ENCODE peak calls at places on chromosome 21, in six cellular contexts. One of them, this sample, is unnamed.

GRCh38 chr21:42118901-42119300 is 47.8 kb downstream of the UMODL1 start:
- DNase-seq in fibroblast of lung: peak; percentile 11
- DNase-seq in body of pancreas: no peak
- DNase-seq in HFF-Myc: no peak
- DNase-seq in ovary: no peak
- DNase-seq in Caco-2: no peak
- DNase-seq in this sample: no peak

GRCh38 chr21:41875086-41875485 is 4.1 kb downstream of the PRDM15 start:
- DNase-seq in fibroblast of lung: no peak
- DNase-seq in body of pancreas: no peak
- DNase-seq in HFF-Myc: no peak
- DNase-seq in ovary: no peak
- DNase-seq in Caco-2: no peak
- DNase-seq in this sample: no peak

GRCh38 chr21:39077816-39078215 is 105.4 kb downstream of the PSMG1 start:
- DNase-seq in fibroblast of lung: no peak
- DNase-seq in body of pancreas: no peak
- DNase-seq in HFF-Myc: no peak
- DNase-seq in ovary: no peak
- DNase-seq in Caco-2: no peak
- DNase-seq in this sample: no peak

GRCh38 chr21:38479641-38480515 is 18.4 kb downstream of the ERG start:
- DNase-seq in fibroblast of lung: no peak
- DNase-seq in body of pancreas: no peak
- DNase-seq in HFF-Myc: no peak
- DNase-seq in ovary: no peak
- DNase-seq in Caco-2: no peak
- DNase-seq in this sample: no peak

GRCh38 chr21:25369524-25370300 is 237.6 kb downstream of the MRPL39 start:
- DNase-seq in fibroblast of lung: peak; percentile 85
- DNase-seq in body of pancreas: no peak
- DNase-seq in HFF-Myc: no peak
- DNase-seq in ovary: no peak
- DNase-seq in Caco-2: no peak
- DNase-seq in this sample: peak; percentile 51

GRCh38 chr21:15616864-15617574 is 112.8 kb upstream of the USP25 start:
- DNase-seq in fibroblast of lung: peak; percentile 56
- DNase-seq in body of pancreas: no peak
- DNase-seq in HFF-Myc: no peak
- DNase-seq in ovary: no peak
- DNase-seq in Caco-2: no peak
- DNase-seq in this sample: peak; percentile 58

GRCh38 chr21:17451364-17451869 is 61.4 kb upstream of the CXADR start:
- DNase-seq in fibroblast of lung: peak; percentile 82
- DNase-seq in body of pancreas: no peak
- DNase-seq in HFF-Myc: no peak
- DNase-seq in ovary: no peak
- DNase-seq in Caco-2: no peak
- DNase-seq in this sample: peak; percentile 80

GRCh38 chr21:41425954-41426655 is at the start of gene MX1:
- DNase-seq in fibroblast of lung: peak; percentile 36
- DNase-seq in body of pancreas: peak; percentile 80
- DNase-seq in HFF-Myc: no peak
- DNase-seq in ovary: peak; percentile 79
- DNase-seq in Caco-2: peak; percentile 52
- DNase-seq in this sample: peak; percentile 39

GRCh38 chr21:43718872-43719747 is at the start of gene PDXK:
- DNase-seq in fibroblast of lung: peak; percentile 78
- DNase-seq in body of pancreas: peak; percentile 90
- DNase-seq in HFF-Myc: no peak
- DNase-seq in ovary: peak; percentile 90
- DNase-seq in Caco-2: peak; percentile 93
- DNase-seq in this sample: peak; percentile 86

GRCh38 chr21:43345746-43346409 is 81.1 kb downstream of the SIK1 start:
- DNase-seq in fibroblast of lung: peak; percentile 68
- DNase-seq in body of pancreas: no peak
- DNase-seq in HFF-Myc: no peak
- DNase-seq in ovary: no peak
- DNase-seq in Caco-2: no peak
- DNase-seq in this sample: peak; percentile 90

GRCh38 chr21:36117276-36117675 is 17.6 kb upstream of the CBR3 start:
- DNase-seq in fibroblast of lung: no peak
- DNase-seq in body of pancreas: no peak
- DNase-seq in HFF-Myc: no peak
- DNase-seq in ovary: no peak
- DNase-seq in Caco-2: no peak
- DNase-seq in this sample: no peak

GRCh38 chr21:25607812-25608737 is 794 bp upstream of the MRPL39 start:
- DNase-seq in fibroblast of lung: peak; percentile 76
- DNase-seq in body of pancreas: peak; percentile 85
- DNase-seq in HFF-Myc: peak; percentile 58
- DNase-seq in ovary: peak; percentile 78
- DNase-seq in Caco-2: peak; percentile 76
- DNase-seq in this sample: peak; percentile 92

GRCh38 chr21:39633770-39634181 is 21.0 kb downstream of the B3GALT5 start:
- DNase-seq in fibroblast of lung: peak; percentile 99
- DNase-seq in body of pancreas: no peak
- DNase-seq in HFF-Myc: peak; percentile 90
- DNase-seq in ovary: no peak
- DNase-seq in Caco-2: no peak
- DNase-seq in this sample: peak; percentile 92

DNA sequence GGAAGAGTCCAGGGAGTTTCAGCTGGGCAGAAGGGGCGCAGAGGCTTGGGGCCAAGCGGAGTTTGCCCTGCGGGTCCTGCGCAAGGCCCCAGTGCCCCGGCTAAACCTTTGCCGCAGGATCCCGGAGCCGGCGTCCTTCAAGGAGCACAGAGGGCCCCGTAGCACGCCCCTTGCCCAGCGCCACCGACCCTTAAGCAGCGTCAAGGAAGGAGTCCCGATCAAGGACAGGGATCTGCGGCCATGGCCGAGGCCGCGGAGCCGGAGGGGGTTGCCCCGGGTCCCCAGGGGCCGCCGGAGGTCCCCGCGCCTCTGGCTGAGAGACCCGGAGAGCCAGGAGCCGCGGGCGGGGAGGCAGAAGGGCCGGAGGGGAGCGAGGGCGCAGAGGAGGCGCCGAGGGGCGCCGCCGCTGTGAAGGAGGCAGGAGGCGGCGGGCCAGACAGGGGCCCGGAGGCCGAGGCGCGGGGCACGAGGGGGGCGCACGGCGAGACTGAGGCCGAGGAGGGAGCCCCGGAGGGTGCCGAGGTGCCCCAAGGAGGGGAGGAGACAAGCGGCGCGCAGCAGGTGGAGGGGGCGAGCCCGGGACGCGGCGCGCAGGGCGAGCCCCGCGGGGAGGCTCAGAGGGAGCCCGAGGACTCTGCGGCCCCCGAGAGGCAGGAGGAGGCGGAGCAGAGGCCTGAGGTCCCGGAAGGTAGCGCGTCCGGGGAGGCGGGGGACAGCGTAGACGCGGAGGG is 520 bp downstream of the CLIC6 start:
- DNase-seq in fibroblast of lung: no peak
- DNase-seq in body of pancreas: no peak
- DNase-seq in HFF-Myc: no peak
- DNase-seq in ovary: peak; percentile 42
- DNase-seq in Caco-2: no peak
- DNase-seq in this sample: no peak
- H3K4me3 ChIP-seq in fibroblast of lung: peak overlapping the region; percentile 35
- H3K4me3 ChIP-seq in body of pancreas: no peak overlapping the region
- H3K4me3 ChIP-seq in HFF-Myc: peak overlapping the region; percentile 12
- H3K4me3 ChIP-seq in ovary: peak overlapping the region; percentile 41
- H3K4me3 ChIP-seq in Caco-2: no peak overlapping the region
- H3K4me3 ChIP-seq in this sample: no peak overlapping the region

GRCh38 chr21:33390479-33390878 is 12.7 kb upstream of the IFNGR2 start:
- DNase-seq in fibroblast of lung: no peak
- DNase-seq in body of pancreas: no peak
- DNase-seq in HFF-Myc: no peak
- DNase-seq in ovary: no peak
- DNase-seq in Caco-2: no peak
- DNase-seq in this sample: no peak

GRCh38 chr21:33388188-33388587 is 15.0 kb upstream of the IFNGR2 start:
- DNase-seq in fibroblast of lung: no peak
- DNase-seq in body of pancreas: no peak
- DNase-seq in HFF-Myc: no peak
- DNase-seq in ovary: no peak
- DNase-seq in Caco-2: no peak
- DNase-seq in this sample: no peak

GRCh38 chr21:33383056-33383888 is 19.9 kb upstream of the IFNGR2 start:
- DNase-seq in fibroblast of lung: peak; percentile 83
- DNase-seq in body of pancreas: peak; percentile 59
- DNase-seq in HFF-Myc: peak; percentile 87
- DNase-seq in ovary: peak; percentile 70
- DNase-seq in Caco-2: peak; percentile 53
- DNase-seq in this sample: peak; percentile 88

GRCh38 chr21:33384851-33385331 is 18.3 kb upstream of the IFNGR2 start:
- DNase-seq in fibroblast of lung: peak; percentile 93
- DNase-seq in body of pancreas: no peak
- DNase-seq in HFF-Myc: no peak
- DNase-seq in ovary: no peak
- DNase-seq in Caco-2: no peak
- DNase-seq in this sample: no peak

GRCh38 chr21:33386222-33386784 is 16.9 kb upstream of the IFNGR2 start:
- DNase-seq in fibroblast of lung: no peak
- DNase-seq in body of pancreas: no peak
- DNase-seq in HFF-Myc: no peak
- DNase-seq in ovary: no peak
- DNase-seq in Caco-2: no peak
- DNase-seq in this sample: no peak
- TF ChIP-seq CTCF in fibroblast of lung: peak; percentile 12
- TF ChIP-seq CTCF in body of pancreas: no peak
- TF ChIP-seq CTCF in HFF-Myc: peak; percentile 44
- TF ChIP-seq CTCF in ovary: no peak
- TF ChIP-seq CTCF in Caco-2: no peak
- TF ChIP-seq CTCF in this sample: peak; percentile 55

GRCh38 chr21:23644768-23645167 is 1962.5 kb downstream of the MRPL39 start:
- DNase-seq in fibroblast of lung: no peak
- DNase-seq in body of pancreas: no peak
- DNase-seq in HFF-Myc: no peak
- DNase-seq in ovary: no peak
- DNase-seq in Caco-2: no peak
- DNase-seq in this sample: no peak
- H3K4me3 ChIP-seq in fibroblast of lung: no peak overlapping the region
- H3K4me3 ChIP-seq in body of pancreas: no peak overlapping the region
- H3K4me3 ChIP-seq in HFF-Myc: no peak overlapping the region
- H3K4me3 ChIP-seq in ovary: no peak overlapping the region
- H3K4me3 ChIP-seq in Caco-2: no peak overlapping the region
- H3K4me3 ChIP-seq in this sample: no peak overlapping the region

DNA sequence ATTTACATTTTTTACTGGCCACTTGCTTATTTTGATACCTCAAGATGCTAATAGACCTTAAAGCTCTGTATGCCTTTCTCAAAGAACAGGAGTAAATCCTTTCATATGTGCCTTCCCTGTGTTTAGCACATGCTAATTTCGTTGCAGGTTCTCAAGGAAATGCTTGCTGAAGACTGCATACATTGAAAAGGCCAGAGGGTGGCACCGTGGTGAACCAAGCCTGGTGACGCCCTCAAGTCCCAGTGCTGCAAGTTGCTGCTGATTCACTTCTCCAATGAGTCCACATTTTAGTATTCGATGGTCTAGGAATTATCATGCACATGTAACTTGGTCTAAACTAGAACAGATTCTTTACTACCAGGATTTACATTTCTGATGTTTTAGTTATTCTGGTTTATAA is 94.1 kb downstream of the CLDN17 start:
- DNase-seq in fibroblast of lung: peak; percentile 0
- DNase-seq in body of pancreas: peak; percentile 42
- DNase-seq in HFF-Myc: peak; percentile 0
- DNase-seq in ovary: no peak
- DNase-seq in Caco-2: peak; percentile 27
- DNase-seq in this sample: peak; percentile 57
- TF ChIP-seq CTCF in fibroblast of lung: no peak
- TF ChIP-seq CTCF in body of pancreas: peak; percentile 18
- TF ChIP-seq CTCF in HFF-Myc: peak; percentile 5
- TF ChIP-seq CTCF in ovary: no peak
- TF ChIP-seq CTCF in Caco-2: no peak
- TF ChIP-seq CTCF in this sample: peak; percentile 45

GRCh38 chr21:31354604-31355443 is 10.8 kb upstream of the TIAM1 start:
- DNase-seq in fibroblast of lung: peak; percentile 98
- DNase-seq in body of pancreas: no peak
- DNase-seq in HFF-Myc: peak; percentile 29
- DNase-seq in ovary: no peak
- DNase-seq in Caco-2: no peak
- DNase-seq in this sample: peak; percentile 77
- H3K4me3 ChIP-seq in fibroblast of lung: no peak overlapping the region
- H3K4me3 ChIP-seq in body of pancreas: no peak overlapping the region
- H3K4me3 ChIP-seq in HFF-Myc: no peak overlapping the region
- H3K4me3 ChIP-seq in ovary: no peak overlapping the region
- H3K4me3 ChIP-seq in Caco-2: no peak overlapping the region
- H3K4me3 ChIP-seq in this sample: no peak overlapping the region

GRCh38 chr21:28193189-28193588 is 799.5 kb downstream of the LTN1 start:
- DNase-seq in fibroblast of lung: no peak
- DNase-seq in body of pancreas: no peak
- DNase-seq in HFF-Myc: no peak
- DNase-seq in ovary: no peak
- DNase-seq in Caco-2: no peak
- DNase-seq in this sample: peak; percentile 26
- TF ChIP-seq CTCF in fibroblast of lung: no peak
- TF ChIP-seq CTCF in body of pancreas: no peak
- TF ChIP-seq CTCF in HFF-Myc: peak; percentile 17
- TF ChIP-seq CTCF in ovary: no peak
- TF ChIP-seq CTCF in Caco-2: no peak
- TF ChIP-seq CTCF in this sample: peak; percentile 36

DNA sequence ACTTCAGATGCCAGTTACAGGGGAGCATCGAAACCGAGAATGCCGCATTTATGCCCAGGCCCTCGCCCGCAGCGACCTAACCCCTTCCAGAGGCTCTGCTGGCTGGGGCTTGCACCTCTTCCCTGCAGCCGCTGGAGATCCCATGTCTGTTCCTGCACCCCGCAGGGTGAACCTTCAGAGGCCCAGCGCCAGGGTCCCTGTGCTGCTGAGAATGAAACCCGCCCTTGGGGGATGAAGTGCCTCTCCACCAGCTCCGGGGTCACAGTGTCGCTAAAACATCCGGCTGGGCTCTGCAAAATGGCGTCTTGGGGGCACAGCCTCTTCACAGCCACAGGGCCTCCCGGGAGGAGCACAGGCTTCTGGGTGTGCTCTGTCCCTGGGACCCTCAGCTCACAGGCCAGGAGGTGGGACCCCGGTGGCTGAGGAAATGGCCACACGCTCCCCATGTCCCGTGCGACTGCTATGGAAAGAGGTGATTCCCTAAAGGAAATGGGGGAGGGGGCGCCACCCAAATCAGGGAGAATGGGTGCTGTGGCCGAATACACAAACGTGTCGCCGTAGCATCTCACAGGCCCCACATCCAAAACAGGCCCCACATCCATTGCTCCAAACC is 39.9 kb upstream of the TSPEAR start:
- DNase-seq in fibroblast of lung: no peak
- DNase-seq in body of pancreas: no peak
- DNase-seq in HFF-Myc: no peak
- DNase-seq in ovary: no peak
- DNase-seq in Caco-2: no peak
- DNase-seq in this sample: no peak
- H3K4me3 ChIP-seq in fibroblast of lung: no peak overlapping the region
- H3K4me3 ChIP-seq in body of pancreas: no peak overlapping the region
- H3K4me3 ChIP-seq in HFF-Myc: no peak overlapping the region
- H3K4me3 ChIP-seq in ovary: no peak overlapping the region
- H3K4me3 ChIP-seq in Caco-2: no peak overlapping the region
- H3K4me3 ChIP-seq in this sample: no peak overlapping the region

GRCh38 chr21:37453350-37453749 is 86.8 kb downstream of the DYRK1A start:
- DNase-seq in fibroblast of lung: no peak
- DNase-seq in body of pancreas: no peak
- DNase-seq in HFF-Myc: no peak
- DNase-seq in ovary: no peak
- DNase-seq in Caco-2: no peak
- DNase-seq in this sample: no peak
- TF ChIP-seq CTCF in fibroblast of lung: no peak
- TF ChIP-seq CTCF in body of pancreas: no peak
- TF ChIP-seq CTCF in HFF-Myc: no peak
- TF ChIP-seq CTCF in ovary: no peak
- TF ChIP-seq CTCF in Caco-2: no peak
- TF ChIP-seq CTCF in this sample: no peak